ENCODE peak calls at places on chromosomes 4 and X, in nine cellular contexts. F is astrocyte of the spinal cord, O is dorsolateral prefrontal cortex, G is glutamatergic neuron, D is H9, Y is BE2C, M is AG04449, C is retinal pigment epithelial cell, V is GM23338. S is an unnamed sample.
A peak's percentile ranks its signal among the peaks of the same experiment; 100 is the strongest.

GRCh38 chr4:186109245-186109644 is 4.7 kb downstream of the FAM149A start:
- DNase-seq in C (no peak), O (no peak), M (no peak), G (no peak), F (no peak), D (no peak), V (no peak), Y (no peak), S (no peak)

GRCh38 chr4:20254517-20255250 is 3.0 kb downstream of the SLIT2 start:
- DNase-seq in G (peak; percentile 60), D (peak; percentile 44), M (no peak), O (peak; percentile 24), Y (peak; percentile 8), V (peak; percentile 75), C (no peak), F (peak; percentile 48), S (no peak)

GRCh38 chr4:47222276-47222675 is 190.9 kb downstream of the GABRB1 start:
- DNase-seq in M (no peak), F (no peak), Y (no peak), D (no peak), O (no peak), C (no peak), V (no peak), G (no peak), S (no peak)

GRCh38 chr4:111698361-111698760 is 446.9 kb upstream of the FAM241A start:
- DNase-seq in F (no peak), Y (no peak), G (no peak), D (no peak), O (no peak), M (no peak), V (no peak), C (no peak), S (no peak)

GRCh38 chr4:138952405-138952804 is 63.2 kb upstream of the NOCT start:
- DNase-seq in Y (no peak), C (peak; percentile 12), M (no peak), O (no peak), V (no peak), G (no peak), D (no peak), F (peak; percentile 24), S (no peak)

GRCh38 chr4:63528592-63528991 is 880.7 kb downstream of the TECRL start:
- DNase-seq in O (no peak), D (no peak), G (no peak), V (peak; percentile 5), C (no peak), M (no peak), Y (no peak), F (no peak), S (no peak)

GRCh38 chrX:135185795-135186443 is 14.7 kb upstream of the CT55 start:
- DNase-seq in C (peak; percentile 14), O (no peak), F (peak; percentile 33), D (peak; percentile 59), V (peak; percentile 71), G (peak; percentile 32), M (peak; percentile 4), Y (peak; percentile 53), S (no peak)

GRCh38 chr4:54226399-54227260 is 2.5 kb upstream of the PDGFRA start:
- DNase-seq in F (peak; percentile 76), V (peak; percentile 66), O (no peak), M (no peak), G (peak; percentile 29), C (no peak), Y (no peak), D (peak; percentile 50), S (no peak)

GRCh38 chr4:27638163-27638915 is 777.7 kb downstream of the STIM2 start:
- DNase-seq in O (no peak), D (no peak), F (no peak), Y (no peak), G (no peak), M (no peak), V (no peak), C (no peak), S (no peak)

GRCh38 chr4:173270312-173271027 is 63.7 kb downstream of the HMGB2 start:
- DNase-seq in M (no peak), C (no peak), V (no peak), G (no peak), O (no peak), F (peak; percentile 49), D (no peak), Y (peak; percentile 44), S (no peak)

GRCh38 chrX:78139160-78140123 is at the start of gene TAF9B:
- DNase-seq in D (peak; percentile 88), O (peak; percentile 81), M (peak; percentile 19), G (peak; percentile 81), Y (peak; percentile 90), V (peak; percentile 84), F (peak; percentile 80), C (peak; percentile 26), S (peak; percentile 90)

GRCh38 chr4:52408471-52408870 is 250.6 kb downstream of the USP46 start:
- DNase-seq in M (no peak), O (no peak), F (no peak), D (no peak), C (no peak), G (no peak), V (no peak), Y (no peak), S (no peak)

GRCh38 chrX:68490644-68491043 is 8.2 kb upstream of the YIPF6 start:
- DNase-seq in F (peak; percentile 17), D (no peak), G (no peak), V (peak; percentile 53), Y (no peak), C (peak; percentile 3), M (no peak), O (no peak), S (no peak)

GRCh38 chr4:147958459-147959065 is 226.7 kb downstream of the ARHGAP10 start:
- DNase-seq in O (no peak), Y (no peak), M (no peak), V (no peak), D (no peak), G (no peak), F (no peak), C (peak; percentile 66), S (no peak)

GRCh38 chrX:124530803-124531202 is 184.4 kb downstream of the SH2D1A start:
- DNase-seq in Y (no peak), F (no peak), V (no peak), C (no peak), D (no peak), O (no peak), M (no peak), G (no peak), S (no peak)

GRCh38 chrX:153564047-153564606 is 34.8 kb downstream of the CCNQ start:
- DNase-seq in G (no peak), D (no peak), O (no peak), V (no peak), F (no peak), Y (peak; percentile 74), C (no peak), M (no peak), S (no peak)

GRCh38 chr4:132530846-132531245 is 618.2 kb upstream of the PCDH10 start:
- DNase-seq in V (peak; percentile 32), F (no peak), Y (no peak), O (no peak), C (no peak), M (no peak), D (no peak), G (no peak), S (no peak)

GRCh38 chrX:57227691-57228090 is 58.8 kb upstream of the FAAH2 start:
- DNase-seq in G (no peak), V (peak; percentile 50), Y (no peak), O (no peak), D (peak; percentile 57), C (no peak), M (no peak), F (no peak), S (no peak)

GRCh38 chr4:10461091-10461849 is 4.0 kb upstream of the ZNF518B start:
- DNase-seq in V (peak; percentile 77), D (peak; percentile 77), F (peak; percentile 54), G (peak; percentile 76), C (no peak), Y (peak; percentile 63), M (no peak), O (no peak), S (no peak)

GRCh38 chrX:20320461-20321159 is 53.9 kb upstream of the RPS6KA3 start:
- DNase-seq in O (no peak), V (no peak), D (no peak), G (no peak), M (no peak), F (no peak), Y (no peak), C (no peak), S (no peak)

DNA sequence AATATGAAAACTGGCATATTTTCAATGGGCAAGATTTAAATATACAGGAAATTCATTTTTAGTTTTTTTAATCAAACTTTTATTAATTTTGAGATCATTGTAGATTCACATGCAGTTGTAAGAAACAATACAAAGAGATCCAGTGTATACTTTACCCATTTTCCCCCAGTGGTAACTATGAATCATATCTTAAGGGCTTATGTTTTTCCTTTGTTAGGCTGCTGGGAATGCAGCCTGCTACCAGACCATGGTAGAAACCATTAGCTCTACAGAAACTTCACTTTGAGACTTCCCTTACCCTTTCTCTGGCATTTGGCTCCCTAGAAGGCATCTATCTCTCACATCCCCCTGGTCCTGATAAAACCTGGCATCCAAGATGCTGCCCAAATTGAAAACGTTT is 147.6 kb upstream of the EOLA2 start:
- DNase-seq in O (no peak), C (no peak), Y (no peak), M (no peak), V (no peak), D (no peak), G (no peak), F (peak; percentile 41), S (no peak)
- TF ChIP-seq CTCF in O (no peak), C (no peak), Y (no peak), M (no peak), V (no peak), D (no peak), G (no peak), F (no peak), S (no peak)

GRCh38 chr4:33649015-33649414 is 2595.3 kb downstream of the ARAP2 start:
- DNase-seq in F (peak; percentile 29), M (peak; percentile 10), D (no peak), C (no peak), Y (peak; percentile 15), O (no peak), V (peak; percentile 49), G (no peak), S (no peak)
- TF ChIP-seq CTCF in F (peak; percentile 65), M (peak; percentile 69), D (peak; percentile 72), C (peak; percentile 60), Y (peak; percentile 82), O (no peak), V (peak; percentile 71), G (no peak), S (no peak)

DNA sequence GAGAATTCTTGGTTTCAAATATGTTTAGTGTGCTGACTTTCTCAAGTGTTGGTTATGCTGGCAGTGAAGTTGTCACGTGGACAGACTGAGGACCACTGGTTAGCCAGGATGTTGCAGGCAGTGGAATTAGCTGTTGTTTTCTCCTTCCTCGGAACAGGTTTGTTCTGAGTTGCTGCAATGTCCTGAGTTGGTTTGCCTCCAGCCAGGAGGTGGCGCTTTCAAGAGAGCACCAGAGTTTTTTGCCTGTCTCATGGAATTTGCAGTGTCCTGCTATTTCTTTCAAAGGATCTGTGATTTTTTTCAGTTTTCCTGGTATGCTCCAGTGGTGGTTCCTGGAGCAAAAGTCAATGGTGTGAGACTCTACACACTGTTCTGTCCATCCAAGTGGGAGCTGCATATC is 158.1 kb upstream of the CXorf66 start:
- DNase-seq in D (peak; percentile 52), M (no peak), O (no peak), Y (no peak), G (peak; percentile 13), F (peak; percentile 5), C (no peak), V (peak; percentile 54), S (no peak)
- TF ChIP-seq CTCF in D (peak; percentile 81), M (no peak), O (no peak), Y (no peak), G (no peak), F (peak; percentile 46), C (peak; percentile 67), V (peak; percentile 60), S (no peak)

GRCh38 chrX:84907324-84907946 is 96.2 kb upstream of the APOOL start:
- DNase-seq in O (no peak), D (no peak), G (no peak), Y (no peak), M (no peak), C (no peak), V (peak; percentile 42), F (peak; percentile 3), S (no peak)
- TF ChIP-seq CTCF in O (peak; percentile 23), D (peak; percentile 57), G (no peak), Y (peak; percentile 36), M (no peak), C (peak; percentile 23), V (peak; percentile 45), F (peak; percentile 16), S (no peak)